ENCODE peak calls at places on chromosome 21, in six cellular contexts. H, C, V, Y, W and I are unnamed samples.

GRCh38 chr21:44989538-44989888 is 49.7 kb downstream of the SLX9 start:
- DNase-seq in H (no peak), C (no peak), V (peak; percentile 63), Y (no peak), W (peak; percentile 45), I (peak; percentile 68)

GRCh38 chr21:43884012-43884860 is 19.2 kb downstream of the AGPAT3 start:
- DNase-seq in H (no peak), C (no peak), V (no peak), Y (no peak), W (no peak), I (peak; percentile 48)

GRCh38 chr21:45440736-45441350 is 35.9 kb downstream of the COL18A1 start:
- DNase-seq in H (no peak), C (no peak), V (no peak), Y (no peak), W (no peak), I (no peak)

GRCh38 chr21:44299085-44299457 is 782 bp upstream of the PFKL start:
- DNase-seq in H (no peak), C (no peak), V (peak; percentile 4), Y (no peak), W (no peak), I (peak; percentile 20)

GRCh38 chr21:34018185-34018584 is 55.2 kb upstream of the MRPS6 start:
- DNase-seq in H (no peak), C (no peak), V (no peak), Y (no peak), W (no peak), I (no peak)

GRCh38 chr21:42758721-42759593 is 105.5 kb downstream of the PDE9A start:
- DNase-seq in H (no peak), C (no peak), V (no peak), Y (no peak), W (peak; percentile 16), I (no peak)

GRCh38 chr21:20311388-20311787 is 686.8 kb upstream of the NCAM2 start:
- DNase-seq in H (no peak), C (peak; percentile 15), V (no peak), Y (no peak), W (no peak), I (no peak)

GRCh38 chr21:45982758-45983731 is 1.5 kb downstream of the COL6A1 start:
- DNase-seq in H (no peak), C (no peak), V (no peak), Y (peak; percentile 17), W (peak; percentile 46), I (no peak)

GRCh38 chr21:36980280-36981048 is 14.0 kb upstream of the HLCS start:
- DNase-seq in H (no peak), C (no peak), V (no peak), Y (no peak), W (peak; percentile 67), I (no peak)

GRCh38 chr21:28018741-28019669 is 973.7 kb downstream of the LTN1 start:
- DNase-seq in H (no peak), C (no peak), V (peak; percentile 5), Y (no peak), W (no peak), I (peak; percentile 13)

GRCh38 chr21:33587792-33588484 is 546 bp downstream of the DONSON start:
- DNase-seq in H (peak; percentile 79), C (no peak), V (peak; percentile 20), Y (peak; percentile 25), W (peak; percentile 56), I (peak; percentile 38)

GRCh38 chr21:46000182-46000730 is 18.7 kb downstream of the COL6A1 start:
- DNase-seq in H (peak; percentile 71), C (no peak), V (no peak), Y (no peak), W (peak; percentile 39), I (no peak)